ENCODE peak calls at places on chromosomes 4 and X, in eight cellular contexts. U, X, G, H, D, T, L and I are unnamed samples.

GRCh38 chr4:114281561-114281960 is 302.1 kb upstream of the ARSJ start:
- DNase-seq in U (no peak), X (no peak), G (no peak), H (no peak), D (no peak), T (no peak), L (no peak), I (no peak)

GRCh38 chr4:15341022-15341732 is 86.7 kb upstream of the C1QTNF7 start:
- DNase-seq in U (no peak), X (no peak), G (no peak), H (no peak), D (no peak), T (no peak), L (no peak), I (no peak)

GRCh38 chr4:174757736-174758135 is 71.3 kb downstream of the GLRA3 start:
- DNase-seq in U (no peak), X (no peak), G (no peak), H (no peak), D (no peak), T (no peak), L (no peak), I (no peak)

GRCh38 chrX:15216280-15216679 is 53.6 kb downstream of the ASB9 start:
- DNase-seq in U (no peak), X (no peak), G (no peak), H (no peak), D (no peak), T (no peak), L (no peak), I (no peak)

GRCh38 chr4:152190907-152191306 is 345.0 kb downstream of the FBXW7 start:
- DNase-seq in U (no peak), X (no peak), G (no peak), H (no peak), D (no peak), T (no peak), L (no peak), I (no peak)

GRCh38 chr4:169658970-169659735 is 38.8 kb downstream of the CLCN3 start:
- DNase-seq in U (no peak), X (no peak), G (no peak), H (no peak), D (no peak), T (no peak), L (no peak), I (no peak)

GRCh38 chr4:182449960-182450359 is 206.8 kb downstream of the TENM3 start:
- DNase-seq in U (no peak), X (no peak), G (no peak), H (no peak), D (no peak), T (no peak), L (no peak), I (no peak)

GRCh38 chr4:6929735-6930464 is 20.3 kb downstream of the TBC1D14 start:
- DNase-seq in U (no peak), X (no peak), G (no peak), H (no peak), D (no peak), T (no peak), L (no peak), I (no peak)

GRCh38 chr4:8058031-8058479 is 100.6 kb downstream of the ABLIM2 start:
- DNase-seq in U (no peak), X (no peak), G (no peak), H (no peak), D (no peak), T (no peak), L (no peak), I (no peak)

GRCh38 chr4:8029689-8030088 is 90.0 kb upstream of the AFAP1 start:
- DNase-seq in U (no peak), X (no peak), G (no peak), H (no peak), D (no peak), T (no peak), L (no peak), I (no peak)

GRCh38 chr4:154164931-154165839 is 326.4 kb downstream of the DCHS2 start:
- DNase-seq in U (no peak), X (no peak), G (no peak), H (no peak), D (no peak), T (no peak), L (no peak), I (no peak)

GRCh38 chrX:42085836-42086235 is 162.5 kb upstream of the CASK start:
- DNase-seq in U (no peak), X (no peak), G (no peak), H (no peak), D (no peak), T (no peak), L (no peak), I (no peak)

GRCh38 chr4:143558823-143559756 is 45.6 kb downstream of the SMARCA5 start:
- DNase-seq in U (peak), X (peak), G (peak), H (peak), D (peak), T (peak), L (peak), I (peak)

GRCh38 chr4:86594559-86595425 is 677 bp downstream of the PTPN13 start:
- DNase-seq in U (no peak), X (peak), G (peak), H (no peak), D (no peak), T (no peak), L (peak), I (peak)

GRCh38 chr4:109703664-109704351 is 563 bp upstream of the CASP6 start:
- DNase-seq in U (no peak), X (no peak), G (no peak), H (no peak), D (no peak), T (no peak), L (no peak), I (no peak)

GRCh38 chr4:156815717-156816319 is 155.8 kb downstream of the PDGFC start:
- DNase-seq in U (no peak), X (no peak), G (no peak), H (no peak), D (no peak), T (no peak), L (no peak), I (no peak)

GRCh38 chrX:68916891-68917290 is 88.1 kb downstream of the EFNB1 start:
- DNase-seq in U (no peak), X (no peak), G (no peak), H (no peak), D (no peak), T (no peak), L (no peak), I (no peak)